ENCODE peak calls at places on chromosome 14, in six cellular contexts. N is T-helper 1 cell, P is NCI-H774, W is AG20443, E is RPMI8226, H is fibroblast of lung. I is an unnamed sample.
A peak's percentile ranks its signal among the peaks of the same experiment; 100 is the strongest.

GRCh38 chr14:54169254-54169924 is 212.8 kb upstream of the BMP4 start:
- DNase-seq in N (no peak), P (no peak), W (no peak), E (no peak), H (peak; percentile 36), I (no peak)

GRCh38 chr14:103362780-103363179 is 22.4 kb upstream of the MARK3 start:
- DNase-seq in N (no peak), P (no peak), W (no peak), E (no peak), H (no peak), I (no peak)

GRCh38 chr14:105149146-105149781 is 19.3 kb downstream of the JAG2 start:
- DNase-seq in N (peak; percentile 4), P (no peak), W (no peak), E (no peak), H (no peak), I (no peak)

GRCh38 chr14:23449314-23449713 is 13.9 kb upstream of the MYH7 start:
- DNase-seq in N (no peak), P (no peak), W (no peak), E (no peak), H (no peak), I (no peak)

GRCh38 chr14:71780075-71780474 is 152.2 kb upstream of the RGS6 start:
- DNase-seq in N (no peak), P (no peak), W (no peak), E (no peak), H (no peak), I (no peak)

GRCh38 chr14:100375273-100375962 is 52.3 kb downstream of the SLC25A47 start:
- DNase-seq in N (peak; percentile 10), P (no peak), W (peak; percentile 88), E (no peak), H (peak; percentile 97), I (peak; percentile 4)

GRCh38 chr14:74852922-74853530 is 22.9 kb downstream of the PROX2 start:
- DNase-seq in N (no peak), P (no peak), W (peak; percentile 70), E (no peak), H (peak; percentile 55), I (no peak)

GRCh38 chr14:106107703-106108102 is 581.3 kb downstream of the TMEM121 start:
- DNase-seq in N (no peak), P (no peak), W (no peak), E (no peak), H (no peak), I (no peak)

GRCh38 chr14:47585447-47585846 is 90.0 kb downstream of the MDGA2 start:
- DNase-seq in N (no peak), P (no peak), W (no peak), E (no peak), H (no peak), I (no peak)

GRCh38 chr14:67428501-67429031 is 16.6 kb upstream of the PLEK2 start:
- DNase-seq in N (no peak), P (no peak), W (peak; percentile 73), E (no peak), H (peak; percentile 82), I (no peak)

GRCh38 chr14:35386673-35387125 is 17.9 kb downstream of the NFKBIA start:
- DNase-seq in N (no peak), P (peak; percentile 80), W (no peak), E (no peak), H (no peak), I (no peak)

GRCh38 chr14:70882771-70883492 is 24.3 kb upstream of the PCNX1 start:
- DNase-seq in N (no peak), P (no peak), W (peak; percentile 46), E (peak; percentile 30), H (peak; percentile 67), I (no peak)

GRCh38 chr14:103108749-103109207 is 14.3 kb downstream of the EXOC3L4 start:
- DNase-seq in N (no peak), P (peak; percentile 63), W (peak; percentile 65), E (peak; percentile 90), H (peak; percentile 38), I (no peak)

GRCh38 chr14:104800600-104801283 is at the start of gene ZBTB42:
- DNase-seq in N (peak; percentile 74), P (peak; percentile 51), W (peak; percentile 81), E (peak; percentile 77), H (peak; percentile 61), I (peak; percentile 59)

GRCh38 chr14:84544486-84544885 is 985.5 kb upstream of the FLRT2 start:
- DNase-seq in N (no peak), P (no peak), W (no peak), E (no peak), H (no peak), I (no peak)

GRCh38 chr14:52413729-52414453 is 99.8 kb downstream of the PTGER2 start:
- DNase-seq in N (no peak), P (no peak), W (peak; percentile 52), E (no peak), H (peak; percentile 6), I (no peak)

GRCh38 chr14:50783542-50783941 is 47.4 kb downstream of the NIN start:
- DNase-seq in N (no peak), P (no peak), W (no peak), E (no peak), H (no peak), I (no peak)

GRCh38 chr14:91555531-91555930 is 45.4 kb upstream of the PPP4R3A start:
- DNase-seq in N (no peak), P (no peak), W (no peak), E (no peak), H (no peak), I (no peak)

I was measured in effector CD8-positive, alpha-beta T cell.